ENCODE peak calls at places on chromosomes 11 and 22, in five cellular contexts. J, O, D, R and T are unnamed samples.

GRCh38 chr11:130475426-130476053 is 27.1 kb downstream of the ADAMTS15 start:
- DNase-seq in O (no peak), D (no peak), J (no peak), R (no peak), T (peak; percentile 40)

GRCh38 chr11:69915151-69915500 is 95.9 kb upstream of the FGF3 start:
- DNase-seq in J (no peak), R (no peak), O (no peak), D (peak; percentile 84), T (no peak)

GRCh38 chr11:12901272-12901671 is 107.8 kb upstream of the RASSF10 start:
- DNase-seq in O (no peak), J (no peak), R (no peak), D (peak; percentile 9), T (no peak)

GRCh38 chr22:40853961-40854360 is 2.5 kb downstream of the ST13 start:
- DNase-seq in R (no peak), J (no peak), D (peak; percentile 6), O (no peak), T (no peak)

GRCh38 chr11:111355956-111356659 is 23.0 kb downstream of the POU2AF1 start:
- DNase-seq in R (no peak), O (no peak), D (no peak), J (no peak), T (peak; percentile 16)

GRCh38 chr22:19805821-19806212 is 45.2 kb downstream of the TBX1 start:
- DNase-seq in O (peak; percentile 11), R (peak; percentile 15), J (no peak), D (no peak), T (no peak)

GRCh38 chr11:94740975-94741707 is 27.0 kb upstream of the AMOTL1 start:
- DNase-seq in O (no peak), J (peak; percentile 74), R (peak; percentile 47), D (peak; percentile 69), T (peak; percentile 82)

GRCh38 chr11:37449146-37449545 is 851.1 kb upstream of the RAG2 start:
- DNase-seq in O (peak; percentile 35), J (no peak), R (no peak), D (peak; percentile 66), T (no peak)

GRCh38 chr22:46329616-46330015 is 5.9 kb upstream of the TRMU start:
- DNase-seq in R (no peak), D (no peak), O (no peak), J (no peak), T (no peak)

GRCh38 chr11:36034572-36035331 is 90.9 kb downstream of the LDLRAD3 start:
- DNase-seq in R (no peak), O (no peak), J (no peak), D (peak; percentile 79), T (peak; percentile 83)

GRCh38 chr11:256952-257737 is 20.4 kb downstream of the PSMD13 start:
- DNase-seq in R (no peak), D (no peak), O (no peak), J (no peak), T (no peak)

GRCh38 chr22:50027639-50028537 is 15.3 kb upstream of the IL17REL start:
- DNase-seq in R (peak; percentile 22), O (peak; percentile 85), J (peak; percentile 55), D (peak; percentile 65), T (peak; percentile 59)

GRCh38 chr11:110908401-110909106 is 196.3 kb upstream of the ARHGAP20 start:
- DNase-seq in R (no peak), D (peak; percentile 91), J (no peak), O (no peak), T (no peak)

GRCh38 chr22:24170189-24170588 is 11.1 kb upstream of the SUSD2 start:
- DNase-seq in O (no peak), R (no peak), J (no peak), D (no peak), T (no peak)

GRCh38 chr22:46687045-46687444 is 51.0 kb downstream of the CERK start:
- DNase-seq in J (peak; percentile 80), R (no peak), D (no peak), O (no peak), T (no peak)

GRCh38 chr22:33875316-33875715 is 45.0 kb downstream of the LARGE1 start:
- DNase-seq in D (no peak), R (no peak), O (no peak), J (no peak), T (no peak)

GRCh38 chr11:117172678-117173421 is 5.7 kb upstream of the SIDT2 start:
- DNase-seq in O (peak; percentile 28), J (no peak), R (no peak), D (no peak), T (peak; percentile 64)

GRCh38 chr11:3154001-3154599 is 11.0 kb downstream of the OSBPL5 start:
- DNase-seq in R (no peak), J (no peak), O (no peak), D (no peak), T (no peak)

GRCh38 chr11:47179655-47179991 is 2.9 kb upstream of the ARFGAP2 start:
- DNase-seq in D (no peak), R (peak; percentile 76), J (no peak), O (no peak), T (peak; percentile 88)

GRCh38 chr11:68340003-68340767 is 27.8 kb downstream of the LRP5 start:
- DNase-seq in D (no peak), J (no peak), R (no peak), O (no peak), T (no peak)

GRCh38 chr11:47014097-47014496 is 77.5 kb downstream of the CSTPP1 start:
- DNase-seq in O (no peak), R (no peak), D (no peak), J (no peak), T (no peak)

GRCh38 chr11:120182790-120183491 is 27.9 kb upstream of the OAF start:
- DNase-seq in O (no peak), R (peak; percentile 73), D (no peak), J (peak; percentile 66), T (peak; percentile 84)

GRCh38 chr11:34143048-34143447 is 37.6 kb downstream of the NAT10 start:
- DNase-seq in D (no peak), R (no peak), J (no peak), O (no peak), T (no peak)

GRCh38 chr11:68142028-68142412 is 20.8 kb upstream of the CHKA start:
- DNase-seq in O (no peak), J (no peak), D (no peak), R (no peak), T (no peak)

GRCh38 chr11:13316528-13316961 is 39.0 kb downstream of the BMAL1 start:
- DNase-seq in O (no peak), J (no peak), R (no peak), D (peak; percentile 78), T (peak; percentile 33)

GRCh38 chr11:12693485-12694181 is 19.4 kb downstream of the TEAD1 start:
- DNase-seq in J (peak; percentile 84), O (peak; percentile 98), D (peak; percentile 99), R (no peak), T (peak; percentile 87)

GRCh38 chr22:49487950-49488349 is 339.7 kb downstream of the BRD1 start:
- DNase-seq in O (no peak), D (no peak), R (peak; percentile 81), J (no peak), T (peak; percentile 96)

GRCh38 chr11:114192841-114193389 is 103.3 kb upstream of the NNMT start:
- DNase-seq in D (no peak), J (no peak), R (no peak), O (no peak), T (no peak)